ENCODE peak calls at places on chromosomes 7 and 10, in nine cellular contexts. P is ACHN, T is activated T-cell treated with anti-CD3 and anti-CD28 coated beads for 1 hour, E is HT-29, K is mucosa of descending colon, X is EH, R is DMS79, F is LoVo, V is AG09319. A is an unnamed sample.

GRCh38 chr7:69804962-69805361 is 206.7 kb downstream of the AUTS2 start:
- DNase-seq in P (no peak), T (no peak), E (no peak), K (no peak), X (no peak), R (no peak), F (no peak), V (no peak), A (no peak)

GRCh38 chr7:150408393-150409299 is 29.5 kb downstream of the ZNF775 start:
- DNase-seq in P (no peak), T (no peak), E (no peak), K (no peak), X (no peak), R (no peak), F (no peak), V (no peak), A (no peak)

GRCh38 chr7:76269895-76270294 is 32.6 kb upstream of the HSPB1 start:
- DNase-seq in P (no peak), T (no peak), E (no peak), K (no peak), X (no peak), R (no peak), F (no peak), V (no peak), A (no peak)

GRCh38 chr7:600149-600814 is 80.6 kb upstream of the PDGFA start:
- DNase-seq in P (no peak), T (no peak), E (no peak), K (no peak), X (no peak), R (no peak), F (no peak), V (no peak), A (no peak)

GRCh38 chr7:128172151-128172550 is 68.9 kb upstream of the LEP start:
- DNase-seq in P (no peak), T (no peak), E (no peak), K (peak), X (no peak), R (no peak), F (no peak), V (no peak), A (no peak)

GRCh38 chr7:69599211-69599878 is 1.1 kb downstream of the AUTS2 start:
- DNase-seq in P (peak), T (no peak), E (no peak), K (peak), X (no peak), R (peak), F (no peak), V (no peak), A (no peak)

GRCh38 chr10:128747556-128748335 is 621.5 kb upstream of the MKI67 start:
- DNase-seq in P (no peak), T (no peak), E (no peak), K (no peak), X (no peak), R (no peak), F (no peak), V (no peak), A (no peak)

GRCh38 chr10:46546591-46547330 is 9.7 kb downstream of the GPRIN2 start:
- DNase-seq in P (no peak), T (no peak), E (no peak), K (no peak), X (no peak), R (peak), F (no peak), V (no peak), A (no peak)

GRCh38 chr7:55438765-55439525 is 73.8 kb downstream of the LANCL2 start:
- DNase-seq in P (no peak), T (no peak), E (peak), K (peak), X (peak), R (peak), F (no peak), V (no peak), A (no peak)

GRCh38 chr7:155540553-155540952 is 5.8 kb downstream of the CNPY1 start:
- DNase-seq in P (no peak), T (no peak), E (no peak), K (no peak), X (no peak), R (no peak), F (no peak), V (no peak), A (no peak)

GRCh38 chr10:114869500-114869899 is 47.9 kb downstream of the FHIP2A start:
- DNase-seq in P (peak), T (no peak), E (no peak), K (no peak), X (peak), R (no peak), F (no peak), V (peak), A (no peak)

GRCh38 chr7:16668049-16668858 is 22.3 kb downstream of the BZW2 start:
- DNase-seq in P (peak), T (no peak), E (peak), K (no peak), X (peak), R (peak), F (peak), V (peak), A (peak)

GRCh38 chr7:128299109-128299514 is 44.6 kb downstream of the RBM28 start:
- DNase-seq in P (no peak), T (no peak), E (no peak), K (no peak), X (no peak), R (no peak), F (no peak), V (no peak), A (no peak)

GRCh38 chr10:9437131-9437530 is 1382.6 kb downstream of the GATA3 start:
- DNase-seq in P (no peak), T (no peak), E (no peak), K (no peak), X (no peak), R (no peak), F (no peak), V (no peak), A (no peak)

GRCh38 chr7:42886129-42886528 is 25.7 kb downstream of the C7orf25 start:
- DNase-seq in P (peak), T (no peak), E (peak), K (no peak), X (no peak), R (no peak), F (peak), V (no peak), A (no peak)

GRCh38 chr10:97037365-97038361 is 148.1 kb downstream of the SLIT1 start:
- DNase-seq in P (peak), T (peak), E (peak), K (peak), X (peak), R (peak), F (peak), V (peak), A (peak)

GRCh38 chr7:127682140-127682539 is 30.1 kb downstream of the SND1 start:
- DNase-seq in P (no peak), T (no peak), E (no peak), K (no peak), X (no peak), R (no peak), F (no peak), V (no peak), A (no peak)

GRCh38 chr10:78934994-78935602 is 133.7 kb upstream of the ZMIZ1 start:
- DNase-seq in P (no peak), T (no peak), E (no peak), K (no peak), X (no peak), R (no peak), F (no peak), V (no peak), A (no peak)

GRCh38 chr7:21869785-21870402 is 75.8 kb downstream of the CDCA7L start:
- DNase-seq in P (no peak), T (no peak), E (no peak), K (no peak), X (peak), R (no peak), F (no peak), V (no peak), A (no peak)

GRCh38 chr10:6953131-6953834 is 373.2 kb upstream of the PRKCQ start:
- DNase-seq in P (no peak), T (no peak), E (no peak), K (no peak), X (peak), R (no peak), F (no peak), V (no peak), A (no peak)

GRCh38 chr7:101576993-101577392 is 52.1 kb downstream of the MYL10 start:
- DNase-seq in P (no peak), T (no peak), E (no peak), K (no peak), X (peak), R (no peak), F (no peak), V (no peak), A (no peak)

GRCh38 chr10:80187465-80188409 is 17.6 kb downstream of the ANXA11 start:
- DNase-seq in P (no peak), T (peak), E (no peak), K (peak), X (no peak), R (no peak), F (no peak), V (no peak), A (no peak)

GRCh38 chr7:1714583-1715330 is 44.7 kb downstream of the ELFN1 start:
- DNase-seq in P (no peak), T (no peak), E (no peak), K (no peak), X (no peak), R (no peak), F (no peak), V (no peak), A (no peak)

GRCh38 chr10:59682986-59683937 is 26.4 kb downstream of the SLC16A9 start:
- DNase-seq in P (no peak), T (no peak), E (no peak), K (no peak), X (no peak), R (no peak), F (no peak), V (no peak), A (no peak)

GRCh38 chr10:90398551-90398950 is 459.3 kb downstream of the HTR7 start:
- DNase-seq in P (no peak), T (no peak), E (no peak), K (no peak), X (peak), R (peak), F (no peak), V (no peak), A (no peak)

GRCh38 chr10:11324761-11325321 is 286.6 kb downstream of the USP6NL start:
- DNase-seq in P (no peak), T (no peak), E (no peak), K (no peak), X (no peak), R (no peak), F (no peak), V (no peak), A (no peak)

GRCh38 chr7:69443136-69443535 is 155.1 kb upstream of the AUTS2 start:
- DNase-seq in P (no peak), T (no peak), E (no peak), K (no peak), X (no peak), R (no peak), F (no peak), V (no peak), A (no peak)

GRCh38 chr10:89404082-89404481 is 10.3 kb upstream of the IFIT5 start:
- DNase-seq in P (no peak), T (no peak), E (no peak), K (no peak), X (no peak), R (no peak), F (no peak), V (no peak), A (no peak)